ENCODE peak calls at places on chromosome 18, in five cellular contexts. H is mammary epithelial cell, Q is epithelial cell of esophagus, U is AG10803, Y is WTC11. A is an unnamed sample.

GRCh38 chr18:51361130-51361860 is 163.8 kb upstream of the MEX3C start:
- DNase-seq in H (no peak), Q (no peak), U (no peak), Y (no peak), A (peak)

GRCh38 chr18:46411862-46412690 is 244.9 kb downstream of the LOXHD1 start:
- DNase-seq in H (peak), Q (peak), U (no peak), Y (no peak), A (no peak)

GRCh38 chr18:36756262-36756661 is 72.5 kb downstream of the TPGS2 start:
- DNase-seq in H (no peak), Q (peak), U (peak), Y (no peak), A (no peak)

GRCh38 chr18:37805773-37806380 is 240.3 kb upstream of the CELF4 start:
- DNase-seq in H (no peak), Q (no peak), U (no peak), Y (no peak), A (no peak)

GRCh38 chr18:48020337-48021250 is 90.1 kb upstream of the SMAD2 start:
- DNase-seq in H (no peak), Q (no peak), U (no peak), Y (peak), A (no peak)

GRCh38 chr18:31325051-31325450 is 7.1 kb downstream of the DSG1 start:
- DNase-seq in H (peak), Q (peak), U (no peak), Y (no peak), A (no peak)

GRCh38 chr18:2104620-2105462 is 466.5 kb downstream of the METTL4 start:
- DNase-seq in H (peak), Q (peak), U (peak), Y (peak), A (peak)

GRCh38 chr18:79935098-79935480 is 16.4 kb downstream of the SLC66A2 start:
- DNase-seq in H (no peak), Q (no peak), U (no peak), Y (no peak), A (no peak)

GRCh38 chr18:70249118-70249517 is 39.7 kb upstream of the SOCS6 start:
- DNase-seq in H (peak), Q (peak), U (peak), Y (no peak), A (no peak)

GRCh38 chr18:48667276-48668254 is 128.7 kb downstream of the CTIF start:
- DNase-seq in H (peak), Q (no peak), U (no peak), Y (peak), A (no peak)

GRCh38 chr18:49846263-49846662 is 32.9 kb upstream of the ACAA2 start:
- DNase-seq in H (no peak), Q (no peak), U (peak), Y (no peak), A (no peak)

GRCh38 chr18:63422087-63422861 is at the start of gene VPS4B:
- DNase-seq in H (peak), Q (peak), U (peak), Y (peak), A (peak)

GRCh38 chr18:66077066-66077465 is 326.3 kb downstream of the CDH7 start:
- DNase-seq in H (no peak), Q (peak), U (no peak), Y (no peak), A (no peak)

GRCh38 chr18:24995056-24995455 is 356.9 kb downstream of the ZNF521 start:
- DNase-seq in H (peak), Q (peak), U (peak), Y (no peak), A (no peak)

GRCh38 chr18:68935686-68936085 is 137.8 kb downstream of the CCDC102B start:
- DNase-seq in H (no peak), Q (no peak), U (no peak), Y (no peak), A (no peak)

GRCh38 chr18:21599585-21600525 is 649 bp downstream of the ESCO1 start:
- DNase-seq in H (no peak), Q (peak), U (peak), Y (peak), A (peak)

GRCh38 chr18:34583895-34584294 is 126.2 kb upstream of the DTNA start:
- DNase-seq in H (no peak), Q (no peak), U (no peak), Y (no peak), A (no peak)

GRCh38 chr18:48715651-48716354 is 177.0 kb downstream of the CTIF start:
- DNase-seq in H (no peak), Q (no peak), U (peak), Y (no peak), A (no peak)

GRCh38 chr18:3688682-3689081 is 238.7 kb downstream of the TGIF1 start:
- DNase-seq in H (peak), Q (peak), U (peak), Y (no peak), A (no peak)

GRCh38 chr18:77100751-77101355 is 31.7 kb downstream of the MBP start:
- DNase-seq in H (peak), Q (peak), U (no peak), Y (no peak), A (no peak)

GRCh38 chr18:79961527-79962291 is 2.7 kb upstream of the HSBP1L1 start:
- DNase-seq in H (peak), Q (peak), U (no peak), Y (no peak), A (no peak)

GRCh38 chr18:63155169-63155852 is 164.3 kb downstream of the BCL2 start:
- DNase-seq in H (no peak), Q (peak), U (no peak), Y (peak), A (peak)

GRCh38 chr18:3511980-3512379 is 62.0 kb downstream of the TGIF1 start:
- DNase-seq in H (peak), Q (peak), U (peak), Y (no peak), A (no peak)

GRCh38 chr18:36828157-36828629 is 609 bp downstream of the TPGS2 start:
- DNase-seq in H (peak), Q (peak), U (peak), Y (peak), A (no peak)

GRCh38 chr18:3015203-3015590 is 2.3 kb upstream of the LPIN2 start:
- DNase-seq in H (peak), Q (peak), U (peak), Y (no peak), A (no peak)

GRCh38 chr18:62425465-62426190 is 97.2 kb upstream of the ZCCHC2 start:
- DNase-seq in H (peak), Q (peak), U (peak), Y (peak), A (peak)

GRCh38 chr18:52326001-52326400 is 14.0 kb upstream of the DCC start:
- DNase-seq in H (peak), Q (no peak), U (no peak), Y (no peak), A (no peak)

GRCh38 chr18:58195278-58195721 is 151.3 kb downstream of the NEDD4L start:
- DNase-seq in H (peak), Q (peak), U (no peak), Y (peak), A (peak)

GRCh38 chr18:49623571-49623970 is 61.7 kb downstream of the LIPG start:
- DNase-seq in H (peak), Q (peak), U (no peak), Y (no peak), A (no peak)

GRCh38 chr18:48053881-48054586 is 123.6 kb upstream of the SMAD2 start:
- DNase-seq in H (no peak), Q (no peak), U (no peak), Y (no peak), A (no peak)

GRCh38 chr18:54388203-54389142 is 30.8 kb downstream of the C18orf54 start:
- DNase-seq in H (peak), Q (peak), U (peak), Y (peak), A (no peak)

GRCh38 chr18:13120967-13121586 is 97.5 kb upstream of the LDLRAD4 start:
- DNase-seq in H (no peak), Q (no peak), U (peak), Y (no peak), A (no peak)

GRCh38 chr18:6015364-6015763 is 120.0 kb upstream of the TMEM200C start:
- DNase-seq in H (no peak), Q (no peak), U (no peak), Y (no peak), A (no peak)

GRCh38 chr18:45282101-45282812 is 333.0 kb upstream of the SLC14A2 start:
- DNase-seq in H (no peak), Q (peak), U (no peak), Y (no peak), A (no peak)

GRCh38 chr18:45280486-45281263 is 334.6 kb upstream of the SLC14A2 start:
- DNase-seq in H (no peak), Q (no peak), U (no peak), Y (no peak), A (no peak)

GRCh38 chr18:45285251-45285650 is 330.0 kb upstream of the SLC14A2 start:
- DNase-seq in H (no peak), Q (no peak), U (no peak), Y (no peak), A (no peak)

GRCh38 chr18:45287531-45287930 is 327.7 kb upstream of the SLC14A2 start:
- DNase-seq in H (no peak), Q (no peak), U (no peak), Y (no peak), A (no peak)

DNA sequence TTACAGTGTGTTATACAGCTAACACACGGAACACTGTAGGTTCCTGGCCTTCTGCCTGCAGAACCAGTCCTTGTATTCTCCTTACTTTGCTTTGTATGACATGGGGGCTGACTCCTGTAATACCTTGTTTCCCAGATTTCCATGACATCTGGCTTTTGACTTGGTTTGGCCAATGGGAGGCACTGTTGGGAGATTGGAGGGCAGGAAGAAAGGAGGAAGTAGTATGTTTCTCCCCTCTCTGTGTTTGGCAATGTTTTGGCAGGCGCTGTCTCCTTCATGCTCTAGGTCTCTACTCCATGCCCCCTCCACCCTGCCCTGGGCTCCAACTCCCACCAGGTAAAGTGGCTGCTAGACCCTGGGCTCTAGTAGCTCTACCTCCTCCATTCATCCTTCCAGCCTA is 331.1 kb upstream of the SLC14A2 start:
- DNase-seq in H (no peak), Q (no peak), U (no peak), Y (no peak), A (no peak)
- TF ChIP-seq CTCF in H (no peak), Q (no peak), U (no peak), Y (no peak), A (no peak)

DNA sequence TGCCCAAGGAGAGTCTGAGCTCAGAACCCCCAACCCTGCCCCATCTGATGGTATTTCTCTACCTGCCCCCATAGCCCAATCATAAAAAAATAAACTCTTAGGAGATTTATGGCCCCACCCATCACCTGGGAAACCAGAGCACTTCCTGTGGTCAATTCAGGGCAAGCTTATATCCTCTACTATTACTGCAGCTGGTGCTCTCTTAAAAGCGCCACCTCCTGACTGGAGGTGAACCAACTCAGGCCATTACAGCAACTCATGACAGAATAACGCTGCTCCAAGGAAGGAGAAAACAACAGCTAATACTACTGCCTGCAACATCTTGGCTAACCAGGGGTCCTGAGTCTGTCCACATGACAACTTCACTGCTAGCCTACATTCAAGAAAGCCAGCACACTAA is 195.7 kb downstream of the MTCL1 start:
- DNase-seq in H (no peak), Q (no peak), U (no peak), Y (no peak), A (no peak)
- TF ChIP-seq CTCF in H (no peak), Q (no peak), U (no peak), Y (no peak), A (no peak)

GRCh38 chr18:59820663-59821062 is 79.1 kb upstream of the PMAIP1 start:
- DNase-seq in H (no peak), Q (no peak), U (peak), Y (no peak), A (no peak)
- TF ChIP-seq CTCF in H (no peak), Q (no peak), U (no peak), Y (no peak), A (no peak)

GRCh38 chr18:11309172-11309571 is 159.8 kb upstream of the PIEZO2 start:
- DNase-seq in H (no peak), Q (no peak), U (peak), Y (no peak), A (no peak)
- TF ChIP-seq CTCF in H (no peak), Q (no peak), U (peak), Y (no peak), A (no peak)

GRCh38 chr18:23799540-23799939 is 110.3 kb downstream of the LAMA3 start:
- DNase-seq in H (no peak), Q (no peak), U (no peak), Y (no peak), A (no peak)

GRCh38 chr18:23798824-23799223 is 109.6 kb downstream of the LAMA3 start:
- DNase-seq in H (peak), Q (peak), U (no peak), Y (no peak), A (no peak)

GRCh38 chr18:23802817-23803216 is 113.6 kb downstream of the LAMA3 start:
- DNase-seq in H (no peak), Q (no peak), U (no peak), Y (no peak), A (no peak)

GRCh38 chr18:23798249-23798648 is 109.0 kb downstream of the LAMA3 start:
- DNase-seq in H (no peak), Q (no peak), U (no peak), Y (no peak), A (no peak)

DNA sequence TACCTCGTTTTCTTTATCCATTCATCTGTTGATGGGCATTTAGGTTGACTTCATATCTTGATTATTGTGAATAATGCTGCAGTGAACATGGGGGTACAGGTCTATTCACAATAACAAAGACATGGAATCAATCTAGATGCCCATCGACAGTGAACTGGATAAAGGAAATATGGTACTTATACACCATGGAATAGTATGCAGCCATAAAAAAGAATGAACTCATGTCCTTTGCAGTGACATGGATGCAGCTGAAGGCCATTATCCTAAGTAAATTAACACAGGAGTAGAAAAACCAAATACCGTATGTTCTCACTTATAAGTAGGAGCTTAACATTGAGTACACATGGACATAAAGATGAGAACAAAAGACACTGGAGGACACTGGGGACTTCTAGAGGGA is 111.6 kb downstream of the LAMA3 start:
- DNase-seq in H (no peak), Q (no peak), U (no peak), Y (no peak), A (no peak)
- TF ChIP-seq CTCF in H (no peak), Q (no peak), U (no peak), Y (no peak), A (no peak)

GRCh38 chr18:74290831-74291770 is 662 bp downstream of the CYB5A start:
- DNase-seq in H (peak), Q (peak), U (no peak), Y (peak), A (no peak)
- TF ChIP-seq CTCF in H (peak), Q (peak), U (no peak), Y (no peak), A (no peak)